ENCODE peak calls at places on chromosome 3, in eight cellular contexts. J is PC-3; C is uterus; X is CD8-positive, alpha-beta T cell; F is SK-N-SH; Q is heart left ventricle; E is left lung; L is tibial nerve. A is an unnamed sample.
A peak's percentile ranks its signal among the peaks of the same experiment; 100 is the strongest.

GRCh38 chr3:46729038-46729437 is 11.4 kb upstream of the PRSS50 start:
- DNase-seq in J (no peak), C (no peak), X (no peak), F (no peak), Q (no peak), E (no peak), L (no peak), A (no peak)

GRCh38 chr3:42562047-42562907 is 19.5 kb downstream of the SEC22C start:
- DNase-seq in J (no peak), C (no peak), X (no peak), F (no peak), Q (no peak), E (no peak), L (no peak), A (no peak)

GRCh38 chr3:33173672-33174071 is 44.9 kb downstream of the SUSD5 start:
- DNase-seq in J (no peak), C (no peak), X (no peak), F (no peak), Q (no peak), E (no peak), L (no peak), A (no peak)

GRCh38 chr3:47527952-47528718 is 14.6 kb upstream of the ELP6 start:
- DNase-seq in J (peak; percentile 63), C (no peak), X (no peak), F (no peak), Q (no peak), E (no peak), L (no peak), A (no peak)

GRCh38 chr3:160027541-160028195 is 39.0 kb downstream of the IL12A start:
- DNase-seq in J (peak; percentile 82), C (no peak), X (no peak), F (no peak), Q (no peak), E (no peak), L (no peak), A (no peak)

GRCh38 chr3:105747056-105747455 is 121.8 kb downstream of the CBLB start:
- DNase-seq in J (peak; percentile 32), C (no peak), X (no peak), F (no peak), Q (no peak), E (no peak), L (peak; percentile 35), A (no peak)

GRCh38 chr3:159229161-159229560 is 427.3 kb downstream of the MFSD1 start:
- DNase-seq in J (no peak), C (no peak), X (no peak), F (no peak), Q (no peak), E (no peak), L (no peak), A (no peak)

GRCh38 chr3:152272771-152273242 is 4.1 kb downstream of the MBNL1 start:
- DNase-seq in J (peak; percentile 56), C (no peak), X (no peak), F (no peak), Q (no peak), E (no peak), L (no peak), A (no peak)

GRCh38 chr3:40497288-40497687 is 8.6 kb upstream of the ZNF620 start:
- DNase-seq in J (no peak), C (no peak), X (no peak), F (no peak), Q (no peak), E (no peak), L (no peak), A (no peak)

GRCh38 chr3:65712156-65712555 is 326.6 kb downstream of the MAGI1 start:
- DNase-seq in J (no peak), C (no peak), X (no peak), F (no peak), Q (no peak), E (no peak), L (no peak), A (no peak)

GRCh38 chr3:45548724-45549123 is 45.8 kb upstream of the LIMD1 start:
- DNase-seq in J (no peak), C (no peak), X (no peak), F (no peak), Q (no peak), E (no peak), L (no peak), A (no peak)

GRCh38 chr3:45546636-45547201 is 47.8 kb upstream of the LIMD1 start:
- DNase-seq in J (peak; percentile 24), C (no peak), X (peak; percentile 41), F (no peak), Q (no peak), E (no peak), L (no peak), A (no peak)

GRCh38 chr3:45547202-45547701 is 47.3 kb upstream of the LIMD1 start:
- DNase-seq in J (peak; percentile 71), C (no peak), X (no peak), F (no peak), Q (no peak), E (no peak), L (no peak), A (no peak)

GRCh38 chr3:45546223-45546622 is 48.3 kb upstream of the LIMD1 start:
- DNase-seq in J (no peak), C (no peak), X (no peak), F (no peak), Q (no peak), E (no peak), L (no peak), A (no peak)

GRCh38 chr3:45547764-45548683 is 46.5 kb upstream of the LIMD1 start:
- DNase-seq in J (no peak), C (peak; percentile 45), X (no peak), F (peak; percentile 66), Q (peak; percentile 81), E (no peak), L (peak; percentile 36), A (no peak)
- H3K4me1 ChIP-seq in J (peaks cover 55% of the 10 kb centered on the region), C (peaks cover 10% of the 10 kb centered on the region), X (no peaks in the 10 kb centered on the region), F (peaks cover 31% of the 10 kb centered on the region), Q (peaks cover 95% of the 10 kb centered on the region), E (peaks cover 26% of the 10 kb centered on the region), L (peaks cover 55% of the 10 kb centered on the region), A (peaks cover 4% of the 10 kb centered on the region)

GRCh38 chr3:76107935-76108570 is 322.7 kb upstream of the ZNF717 start:
- DNase-seq in J (peak; percentile 72), C (no peak), X (no peak), F (peak; percentile 48), Q (no peak), E (no peak), L (peak; percentile 15), A (no peak)
- H3K4me3 ChIP-seq in J (no peak overlapping the region), C (no peak overlapping the region), X (no peak overlapping the region), F (no peak overlapping the region), Q (no peak overlapping the region), E (no peak overlapping the region), L (no peak overlapping the region), A (no peak overlapping the region)

GRCh38 chr3:37741644-37742043 is 120.0 kb upstream of the CTDSPL start:
- DNase-seq in J (peak; percentile 58), C (no peak), X (no peak), F (peak; percentile 66), Q (peak; percentile 71), E (peak; percentile 65), L (peak; percentile 13), A (no peak)

GRCh38 chr3:37743974-37744373 is 117.7 kb upstream of the CTDSPL start:
- DNase-seq in J (no peak), C (no peak), X (no peak), F (no peak), Q (no peak), E (no peak), L (no peak), A (no peak)

GRCh38 chr3:37742121-37742520 is 119.6 kb upstream of the CTDSPL start:
- DNase-seq in J (no peak), C (no peak), X (no peak), F (no peak), Q (no peak), E (no peak), L (no peak), A (no peak)

GRCh38 chr3:37740471-37740870 is 121.2 kb upstream of the CTDSPL start:
- DNase-seq in J (no peak), C (no peak), X (no peak), F (no peak), Q (no peak), E (no peak), L (no peak), A (no peak)

GRCh38 chr3:37742574-37743212 is 119.0 kb upstream of the CTDSPL start:
- DNase-seq in J (no peak), C (no peak), X (no peak), F (no peak), Q (no peak), E (no peak), L (no peak), A (no peak)
- H3K27me3 ChIP-seq in J (peaks cover 89% of the 10 kb centered on the region), C (no peaks in the 10 kb centered on the region), X (no peaks in the 10 kb centered on the region), F (no peaks in the 10 kb centered on the region), Q (no peaks in the 10 kb centered on the region), E (no peaks in the 10 kb centered on the region), L (no peaks in the 10 kb centered on the region), A (no peaks in the 10 kb centered on the region)

DNA sequence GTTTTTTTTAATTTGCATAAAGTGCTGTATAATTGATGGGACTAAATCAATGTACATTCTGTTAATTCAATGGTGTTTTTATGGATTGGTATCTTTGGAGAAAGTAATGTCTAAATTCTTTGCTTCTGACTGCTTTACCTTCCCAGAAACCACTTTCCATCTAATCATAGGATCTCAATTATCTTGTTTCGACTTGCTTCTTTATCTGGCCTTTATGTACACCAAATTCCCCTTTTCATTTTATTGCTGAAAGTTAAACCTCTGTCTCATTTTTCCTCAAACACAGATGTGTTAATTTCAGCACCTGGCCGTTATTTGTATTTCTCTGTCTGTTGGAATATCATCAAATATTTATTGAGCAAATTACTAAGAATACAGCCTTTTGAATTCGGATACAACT is 287.3 kb upstream of the GBE1 start:
- DNase-seq in J (no peak), C (no peak), X (no peak), F (no peak), Q (no peak), E (no peak), L (no peak), A (no peak)
- H3K4me1 ChIP-seq in J (peaks cover 11% of the 10 kb centered on the region), C (no peaks in the 10 kb centered on the region), X (no peaks in the 10 kb centered on the region), F (no peaks in the 10 kb centered on the region), Q (no peaks in the 10 kb centered on the region), E (no peaks in the 10 kb centered on the region), L (no peaks in the 10 kb centered on the region), A (no peaks in the 10 kb centered on the region)

GRCh38 chr3:37863552-37863865 is 1.8 kb downstream of the CTDSPL start:
- DNase-seq in J (no peak), C (no peak), X (no peak), F (no peak), Q (no peak), E (no peak), L (no peak), A (no peak)
- H3K4me3 ChIP-seq in J (peak overlapping the region; percentile 66), C (peak overlapping the region; percentile 53), X (no peak overlapping the region), F (peak overlapping the region; percentile 80), Q (peak overlapping the region; percentile 77), E (peak overlapping the region; percentile 9), L (peak overlapping the region; percentile 67), A (no peak overlapping the region)